ENCODE peak calls at places on chromosomes 11 and 22, in nine cellular contexts. H is progenitor cell of endocrine pancreas; Z is CD8-positive, alpha-beta T cell; B is HFFc6; G is naive thymus-derived CD8-positive, alpha-beta T cell; V is vagina; Q is epithelial cell of esophagus; T is activated CD4-positive, alpha-beta T cell treated with anti-CD3 and anti-CD28 coated beads, Interleukin-2, amount 50 U/mL, for 24 hours; W is colonic mucosa. U is an unnamed sample.

GRCh38 chr11:82906931-82907330 is 5.4 kb downstream of the DDIAS start:
- DNase-seq in B (no peak), Q (no peak), G (no peak), W (no peak), T (no peak), V (no peak), Z (no peak), H (no peak), U (no peak)

GRCh38 chr11:27241316-27242122 is 121.5 kb downstream of the CCDC34 start:
- DNase-seq in H (no peak), B (peak), W (no peak), T (no peak), Q (peak), G (no peak), Z (no peak), V (no peak), U (no peak)

GRCh38 chr11:47591764-47592163 is 2.4 kb downstream of the C1QTNF4 start:
- DNase-seq in B (no peak), G (no peak), H (no peak), T (no peak), Z (no peak), V (no peak), Q (no peak), W (no peak), U (no peak)

GRCh38 chr11:62501432-62501891 is 45.1 kb downstream of the AHNAK start:
- DNase-seq in Q (no peak), W (no peak), Z (no peak), G (no peak), H (no peak), V (no peak), T (no peak), B (no peak), U (peak)

GRCh38 chr11:8828580-8829358 is 82.2 kb upstream of the AKIP1 start:
- DNase-seq in H (no peak), T (no peak), G (no peak), B (no peak), W (no peak), Q (no peak), V (no peak), Z (no peak), U (no peak)

GRCh38 chr11:73197348-73197747 is 20.7 kb upstream of the P2RY2 start:
- DNase-seq in B (no peak), W (peak), G (no peak), V (no peak), T (no peak), H (no peak), Q (peak), Z (no peak), U (peak)

GRCh38 chr11:64379160-64379559 is 20.2 kb downstream of the RPS6KA4 start:
- DNase-seq in Z (no peak), G (no peak), W (no peak), V (no peak), T (no peak), H (no peak), Q (no peak), B (no peak), U (no peak)

GRCh38 chr22:47920380-47920959 is 1158.0 kb downstream of the TBC1D22A start:
- DNase-seq in B (no peak), V (no peak), T (no peak), W (no peak), Z (no peak), G (no peak), H (no peak), Q (no peak), U (no peak)

GRCh38 chr11:119316017-119316728 is 757 bp downstream of the MCAM start:
- DNase-seq in V (no peak), G (no peak), T (no peak), W (no peak), B (no peak), H (no peak), Q (peak), Z (no peak), U (peak)

GRCh38 chr11:134950692-134951304 is 538.8 kb upstream of the B3GAT1 start:
- DNase-seq in T (no peak), B (no peak), Z (no peak), G (no peak), H (no peak), W (no peak), Q (peak), V (no peak), U (peak)

GRCh38 chr11:86390499-86390898 is 15.8 kb downstream of the CCDC81 start:
- DNase-seq in W (no peak), G (no peak), Z (no peak), Q (no peak), V (no peak), B (no peak), H (no peak), T (no peak), U (no peak)

GRCh38 chr11:116577273-116577672 is 195.5 kb downstream of the BUD13 start:
- DNase-seq in Q (no peak), V (no peak), W (no peak), T (no peak), H (no peak), Z (no peak), G (no peak), B (no peak), U (no peak)

GRCh38 chr11:12587333-12587997 is 86.8 kb upstream of the TEAD1 start:
- DNase-seq in H (no peak), B (peak), W (no peak), Z (no peak), Q (peak), G (no peak), T (no peak), V (no peak), U (peak)

GRCh38 chr22:44085743-44086741 is 61.9 kb downstream of the PARVB start:
- DNase-seq in V (no peak), Q (peak), Z (no peak), W (peak), H (no peak), G (no peak), B (peak), T (no peak), U (peak)

GRCh38 chr22:38317237-38317994 is at the start of gene CSNK1E:
- DNase-seq in H (peak), T (peak), Z (peak), Q (peak), V (no peak), W (peak), B (no peak), G (peak), U (peak)

GRCh38 chr11:46391578-46392420 is at the start of gene CHRM4:
- DNase-seq in V (no peak), T (no peak), Q (no peak), G (no peak), W (no peak), Z (no peak), H (peak), B (no peak), U (peak)

GRCh38 chr11:13465909-13466371 is 2.9 kb upstream of the BTBD10 start:
- DNase-seq in G (peak), V (no peak), B (peak), W (no peak), T (no peak), H (no peak), Q (peak), Z (no peak), U (peak)

GRCh38 chr22:37661160-37661924 is 2.8 kb downstream of the PDXP start:
- DNase-seq in Q (no peak), B (peak), W (no peak), Z (no peak), H (no peak), T (no peak), V (no peak), G (peak), U (peak)

GRCh38 chr11:128965485-128965884 is 22.8 kb upstream of the TP53AIP1 start:
- DNase-seq in T (no peak), H (no peak), Q (no peak), B (no peak), G (no peak), Z (no peak), V (no peak), W (no peak), U (no peak)

GRCh38 chr11:8058216-8058615 is 22.8 kb upstream of the TUB start:
- DNase-seq in W (no peak), Q (no peak), H (no peak), V (no peak), B (no peak), T (no peak), G (no peak), Z (no peak), U (no peak)

GRCh38 chr11:113675565-113675964 is 30.5 kb downstream of the TMPRSS5 start:
- DNase-seq in H (no peak), B (no peak), Z (no peak), W (no peak), T (no peak), Q (no peak), G (no peak), V (no peak), U (no peak)

GRCh38 chr11:76169473-76169881 is 36.8 kb downstream of the WNT11 start:
- DNase-seq in Z (no peak), T (no peak), B (no peak), V (no peak), G (no peak), H (no peak), W (no peak), Q (no peak), U (no peak)

GRCh38 chr11:117097567-117098268 is 510 bp downstream of the SIK3 start:
- DNase-seq in V (no peak), T (no peak), W (peak), Q (peak), G (peak), H (peak), B (no peak), Z (peak), U (peak)

GRCh38 chr11:101862410-101863233 is 52.2 kb upstream of the CEP126 start:
- DNase-seq in H (no peak), G (no peak), Z (no peak), Q (peak), T (no peak), V (no peak), B (peak), W (peak), U (peak)

GRCh38 chr11:73017024-73017751 is 124.9 kb downstream of the FCHSD2 start:
- DNase-seq in W (no peak), G (no peak), Z (no peak), B (no peak), H (no peak), Q (peak), T (no peak), V (no peak), U (no peak)

GRCh38 chr11:11569936-11570491 is 51.8 kb downstream of the GALNT18 start:
- DNase-seq in V (no peak), Q (peak), G (no peak), T (no peak), B (no peak), Z (no peak), H (no peak), W (peak), U (no peak)

GRCh38 chr11:77190331-77191075 is 62.5 kb downstream of the MYO7A start:
- DNase-seq in T (no peak), V (no peak), H (no peak), B (no peak), G (no peak), Q (no peak), W (no peak), Z (no peak), U (peak)

GRCh38 chr22:45033136-45033535 is 23.3 kb upstream of the PHF21B start:
- DNase-seq in H (no peak), G (no peak), W (no peak), Z (no peak), T (no peak), B (no peak), V (no peak), Q (no peak), U (no peak)

GRCh38 chr22:47220752-47221151 is 458.3 kb downstream of the TBC1D22A start:
- DNase-seq in Z (no peak), T (no peak), V (peak), G (no peak), B (no peak), W (no peak), H (peak), Q (no peak), U (no peak)

GRCh38 chr11:765025-765801 is 12.1 kb downstream of the GATD1 start:
- DNase-seq in G (peak), T (peak), Z (peak), Q (peak), V (no peak), W (peak), H (no peak), B (peak), U (peak)

GRCh38 chr22:41449321-41449720 is 2.7 kb upstream of the TOB2 start:
- DNase-seq in G (no peak), H (no peak), V (no peak), T (no peak), Q (peak), Z (no peak), B (no peak), W (no peak), U (no peak)